ENCODE peak calls at places on chromosomes 5 and 9, in four cellular contexts. N, Q, G and H are unnamed samples.

GRCh38 chr5:18032744-18033143 is 398.5 kb downstream of the TAF11L14 start:
- DNase-seq in N (no peak), Q (no peak), G (no peak), H (no peak)

GRCh38 chr5:78615697-78616096 is 32.9 kb downstream of the LHFPL2 start:
- DNase-seq in N (no peak), Q (no peak), G (no peak), H (no peak)

GRCh38 chr5:16528382-16528849 is 62.8 kb upstream of the ZNF622 start:
- DNase-seq in N (no peak), Q (no peak), G (no peak), H (no peak)

GRCh38 chr9:123480096-123480495 is 124.1 kb downstream of the CRB2 start:
- DNase-seq in N (no peak), Q (no peak), G (no peak), H (no peak)

GRCh38 chr5:78496373-78496772 is 136.0 kb downstream of the SCAMP1 start:
- DNase-seq in N (no peak), Q (no peak), G (peak; percentile 15), H (no peak)

GRCh38 chr9:13865869-13866268 is 448.1 kb downstream of the NFIB start:
- DNase-seq in N (no peak), Q (no peak), G (no peak), H (no peak)

GRCh38 chr9:128275198-128276007 is at the start of gene GOLGA2:
- DNase-seq in N (no peak), Q (no peak), G (peak; percentile 56), H (no peak)

GRCh38 chr9:28215921-28216320 is 642.6 kb upstream of the C9orf72 start:
- DNase-seq in N (no peak), Q (no peak), G (no peak), H (no peak)

GRCh38 chr5:135999396-136000139 is 29.2 kb upstream of the TGFBI start:
- DNase-seq in N (peak; percentile 55), Q (no peak), G (no peak), H (no peak)

GRCh38 chr5:33816791-33817190 is 75.0 kb downstream of the ADAMTS12 start:
- DNase-seq in N (no peak), Q (no peak), G (no peak), H (no peak)

GRCh38 chr5:93708442-93708841 is 33.0 kb downstream of the POU5F2 start:
- DNase-seq in N (no peak), Q (no peak), G (no peak), H (no peak)

GRCh38 chr5:164504141-164504772 is 998.8 kb downstream of the MAT2B start:
- DNase-seq in N (peak; percentile 57), Q (peak; percentile 36), G (peak; percentile 34), H (peak; percentile 15)

DNA sequence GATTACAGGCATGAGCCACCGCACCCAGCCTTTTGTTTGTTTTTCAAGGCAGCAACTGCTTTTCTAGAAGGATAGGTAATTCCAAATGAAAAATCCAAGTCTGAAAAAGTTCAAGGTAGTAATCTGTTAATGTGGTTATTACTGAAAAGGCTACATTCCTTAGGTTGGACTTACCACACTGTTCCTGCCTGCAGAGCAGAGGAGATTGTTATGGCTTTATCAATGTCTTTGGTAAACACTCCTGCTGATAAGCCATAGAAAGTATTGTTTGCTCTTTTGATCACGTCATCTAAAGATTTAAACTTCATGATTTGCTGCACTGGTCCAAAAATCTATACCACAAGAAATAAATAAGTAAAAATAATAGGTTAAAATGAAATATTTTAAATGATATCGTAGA is 43.4 kb downstream of the ALDH1A1 start:
- DNase-seq in N (no peak), Q (no peak), G (peak; percentile 1), H (no peak)
- TF ChIP-seq REST in N (no peak), Q (no peak), G (no peak), H (no peak)

DNA sequence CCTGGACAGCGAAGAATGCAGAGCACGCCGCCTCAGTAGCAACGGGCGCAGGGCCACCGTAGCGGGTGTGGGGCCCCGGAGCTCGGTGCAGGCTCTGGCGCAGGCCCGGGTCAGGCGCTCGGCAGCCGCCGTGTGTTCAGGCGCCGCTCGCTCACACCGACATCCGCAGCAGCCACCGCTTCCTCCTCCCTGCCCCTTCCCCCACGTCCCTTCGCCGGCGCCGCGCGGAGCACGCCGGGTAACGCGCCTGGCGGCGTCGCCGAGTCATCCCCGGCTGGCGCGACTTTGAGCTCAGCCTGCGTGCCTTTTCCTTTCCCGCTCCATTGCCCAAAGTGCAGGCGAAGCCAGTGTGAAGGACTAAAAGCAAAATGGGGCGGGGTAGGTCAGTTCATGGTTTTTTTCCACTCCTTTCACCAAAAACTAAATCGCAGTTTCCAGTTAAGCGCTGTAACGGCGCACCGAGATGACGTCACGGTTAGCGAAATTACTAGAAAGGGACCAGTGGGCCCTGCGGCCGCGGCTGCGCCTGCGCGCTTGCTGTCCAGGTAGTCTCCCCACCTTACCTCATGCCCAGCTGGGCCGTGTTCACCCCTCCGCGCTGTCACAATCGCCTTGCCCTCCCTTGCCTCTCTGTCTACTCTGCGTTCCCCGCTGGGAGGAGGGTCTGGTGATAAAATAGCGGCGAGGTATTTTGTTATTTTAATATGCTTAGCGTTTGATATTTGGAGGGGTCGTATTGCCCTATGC is at the start of gene UBQLN1:
- DNase-seq in N (peak; percentile 95), Q (peak; percentile 54), G (peak; percentile 88), H (peak; percentile 93)
- TF ChIP-seq REST in N (no peak), Q (no peak), G (no peak), H (peak; percentile 46)

GRCh38 chr5:150582281-150582791 is 58.1 kb upstream of the SYNPO start:
- DNase-seq in N (no peak), Q (no peak), G (peak; percentile 62), H (no peak)

GRCh38 chr5:150578781-150579461 is 61.5 kb upstream of the SYNPO start:
- DNase-seq in N (no peak), Q (no peak), G (no peak), H (no peak)

GRCh38 chr5:150580917-150581316 is 59.5 kb upstream of the SYNPO start:
- DNase-seq in N (no peak), Q (no peak), G (no peak), H (no peak)

GRCh38 chr5:150577378-150577777 is 63.1 kb upstream of the SYNPO start:
- DNase-seq in N (no peak), Q (no peak), G (no peak), H (no peak)

DNA sequence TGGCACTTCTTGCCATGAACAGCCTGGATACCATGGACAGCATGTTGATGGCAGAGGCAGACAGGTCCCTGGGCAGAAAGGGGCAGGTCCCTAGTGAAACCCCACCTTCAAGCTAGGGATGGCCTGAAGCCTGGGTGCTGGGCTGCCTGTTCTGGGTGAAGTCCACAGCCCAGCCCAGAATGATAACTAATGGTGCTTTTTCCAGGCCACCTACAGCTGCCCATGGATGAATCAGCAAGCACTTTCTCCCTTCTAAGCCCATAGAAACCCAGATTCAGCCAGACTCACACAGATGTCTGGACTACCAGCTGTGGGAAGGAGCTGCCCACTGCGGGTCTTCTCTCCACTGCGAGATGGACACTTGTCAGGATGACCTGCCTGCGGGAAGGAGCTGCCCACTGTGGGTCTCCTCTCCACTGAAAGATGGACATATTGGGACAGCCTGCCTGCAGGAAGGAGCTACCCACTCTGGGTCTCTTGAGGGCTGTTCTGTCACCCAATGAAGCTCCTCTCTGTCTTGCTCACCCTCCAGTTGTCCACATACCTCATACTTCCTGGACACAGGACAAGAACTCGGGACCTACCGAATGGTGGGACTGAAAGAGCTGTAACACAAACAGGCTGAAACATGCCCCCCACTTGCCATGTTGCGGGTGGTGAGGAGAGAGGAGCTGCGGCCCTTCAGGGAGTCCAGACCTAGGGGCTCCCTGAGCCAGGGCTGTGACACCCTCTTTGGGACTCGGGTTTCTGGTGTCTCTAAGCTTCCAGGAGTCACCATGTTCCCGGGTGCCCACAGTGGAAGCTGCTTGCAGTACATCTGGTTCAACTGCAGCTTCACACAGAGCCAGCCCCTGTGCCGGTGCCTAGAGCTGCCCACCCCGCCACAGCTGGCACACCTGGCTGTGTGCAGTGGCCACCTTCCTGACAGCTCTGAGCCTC is 60.7 kb upstream of the SYNPO start:
- DNase-seq in N (no peak), Q (no peak), G (no peak), H (no peak)
- TF ChIP-seq REST in N (peak; percentile 13), Q (peak; percentile 29), G (peak; percentile 63), H (peak; percentile 70)

GRCh38 chr9:82090041-82090440 is 101.5 kb downstream of the SPATA31D1 start:
- DNase-seq in N (no peak), Q (no peak), G (no peak), H (no peak)
- TF ChIP-seq REST in N (no peak), Q (no peak), G (no peak), H (no peak)

GRCh38 chr5:155556700-155557099 is 543.1 kb downstream of the KIF4B start:
- DNase-seq in N (no peak), Q (no peak), G (no peak), H (no peak)

GRCh38 chr5:155564541-155564940 is 551.0 kb downstream of the KIF4B start:
- DNase-seq in N (peak; percentile 33), Q (no peak), G (no peak), H (no peak)

GRCh38 chr5:155556222-155556621 is 542.7 kb downstream of the KIF4B start:
- DNase-seq in N (no peak), Q (no peak), G (no peak), H (no peak)

DNA sequence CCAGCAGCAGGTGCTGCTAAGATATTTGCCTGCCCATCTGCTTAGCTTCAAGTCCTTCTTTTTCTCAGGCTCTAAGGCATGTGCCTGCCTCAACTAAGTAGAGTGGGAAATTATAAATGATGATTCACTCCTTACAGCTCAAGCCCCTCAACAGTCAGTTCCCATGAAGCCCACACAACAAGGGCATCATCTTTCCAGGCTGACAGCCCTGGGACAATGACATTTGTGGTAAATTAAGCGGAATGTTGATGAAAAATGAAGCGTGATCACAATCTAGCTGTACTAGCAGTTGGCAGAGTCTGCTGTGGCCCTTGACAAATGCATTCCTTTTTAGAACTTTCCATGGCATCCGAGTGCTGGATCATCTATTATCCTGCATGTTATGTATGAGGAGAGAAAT is 548.6 kb downstream of the KIF4B start:
- DNase-seq in N (no peak), Q (no peak), G (no peak), H (no peak)
- TF ChIP-seq REST in N (no peak), Q (no peak), G (no peak), H (no peak)